ENCODE peak calls at places on chromosome 13, in nine cellular contexts. B is transverse colon, K is breast epithelium, G is prostate gland, Z is spleen, P is Panc1, Q is stomach, J is suprapubic skin, D is SK-N-SH. O is an unnamed sample.

GRCh38 chr13:85536706-85537105 is 262.5 kb downstream of the SLITRK6 start:
- DNase-seq in B (no peak), K (no peak), G (no peak), Z (no peak), P (peak), Q (no peak), J (no peak), D (no peak), O (no peak)

GRCh38 chr13:74819549-74819948 is 662.4 kb downstream of the TBC1D4 start:
- DNase-seq in B (no peak), K (no peak), G (no peak), Z (no peak), P (no peak), Q (no peak), J (no peak), D (no peak), O (no peak)

GRCh38 chr13:94254737-94255136 is 224.7 kb downstream of the DCT start:
- DNase-seq in B (no peak), K (no peak), G (no peak), Z (no peak), P (no peak), Q (no peak), J (no peak), D (no peak), O (no peak)

GRCh38 chr13:22427783-22428182 is 753.0 kb upstream of the SGCG start:
- DNase-seq in B (no peak), K (no peak), G (no peak), Z (no peak), P (no peak), Q (no peak), J (no peak), D (no peak), O (no peak)

GRCh38 chr13:30874561-30874960 is 31.5 kb upstream of the MEDAG start:
- DNase-seq in B (no peak), K (no peak), G (no peak), Z (no peak), P (no peak), Q (no peak), J (no peak), D (no peak), O (no peak)

GRCh38 chr13:38223093-38223492 is 126.6 kb upstream of the UFM1 start:
- DNase-seq in B (no peak), K (no peak), G (no peak), Z (no peak), P (no peak), Q (no peak), J (no peak), D (no peak), O (peak)

GRCh38 chr13:39051157-39051556 is 12.9 kb downstream of the NHLRC3 start:
- DNase-seq in B (no peak), K (no peak), G (no peak), Z (no peak), P (no peak), Q (no peak), J (no peak), D (peak), O (peak)

GRCh38 chr13:27522847-27523246 is 72.5 kb upstream of the MTIF3 start:
- DNase-seq in B (no peak), K (no peak), G (no peak), Z (no peak), P (no peak), Q (no peak), J (no peak), D (no peak), O (no peak)

GRCh38 chr13:101417043-101417406 is 717 bp upstream of the NALCN start:
- DNase-seq in B (no peak), K (no peak), G (no peak), Z (no peak), P (no peak), Q (no peak), J (no peak), D (peak), O (no peak)

GRCh38 chr13:112696001-112696868 is 6.4 kb downstream of the ATP11A start:
- DNase-seq in B (no peak), K (no peak), G (no peak), Z (peak), P (no peak), Q (peak), J (no peak), D (no peak), O (no peak)

GRCh38 chr13:88887045-88887662 is 1216.0 kb downstream of the SLITRK5 start:
- DNase-seq in B (no peak), K (no peak), G (no peak), Z (peak), P (no peak), Q (no peak), J (no peak), D (no peak), O (peak)

GRCh38 chr13:35957174-35957867 is 173.9 kb downstream of the DCLK1 start:
- DNase-seq in B (no peak), K (no peak), G (no peak), Z (no peak), P (no peak), Q (no peak), J (no peak), D (no peak), O (no peak)

GRCh38 chr13:20161951-20162300 is 1.1 kb upstream of the GJA3 start:
- DNase-seq in B (no peak), K (no peak), G (no peak), Z (no peak), P (no peak), Q (no peak), J (no peak), D (no peak), O (no peak)

GRCh38 chr13:110653271-110653670 is 37.9 kb downstream of the NAXD start:
- DNase-seq in B (no peak), K (no peak), G (no peak), Z (peak), P (no peak), Q (no peak), J (no peak), D (no peak), O (no peak)

GRCh38 chr13:98143601-98144500 is 957 bp downstream of the FARP1 start:
- DNase-seq in B (peak), K (no peak), G (peak), Z (peak), P (no peak), Q (no peak), J (no peak), D (peak), O (peak)

GRCh38 chr13:95185851-95186250 is 115.4 kb downstream of the ABCC4 start:
- DNase-seq in B (no peak), K (no peak), G (no peak), Z (no peak), P (no peak), Q (no peak), J (no peak), D (no peak), O (no peak)

GRCh38 chr13:63731896-63732295 is 2316.2 kb upstream of the PCDH20 start:
- DNase-seq in B (no peak), K (no peak), G (no peak), Z (no peak), P (no peak), Q (peak), J (no peak), D (no peak), O (no peak)

GRCh38 chr13:100131863-100132574 is 43.1 kb downstream of the PCCA start:
- DNase-seq in B (no peak), K (no peak), G (no peak), Z (no peak), P (peak), Q (no peak), J (no peak), D (peak), O (no peak)

GRCh38 chr13:23575632-23576031 is 5.4 kb downstream of the TNFRSF19 start:
- DNase-seq in B (no peak), K (no peak), G (no peak), Z (no peak), P (no peak), Q (no peak), J (no peak), D (no peak), O (no peak)

GRCh38 chr13:25806304-25806974 is 245.4 kb downstream of the SHISA2 start:
- DNase-seq in B (no peak), K (no peak), G (no peak), Z (no peak), P (no peak), Q (no peak), J (no peak), D (no peak), O (no peak)

GRCh38 chr13:102878491-102878890 is 32.7 kb downstream of the ERCC5 start:
- DNase-seq in B (no peak), K (no peak), G (no peak), Z (no peak), P (no peak), Q (no peak), J (no peak), D (no peak), O (peak)

GRCh38 chr13:75180805-75181455 is 301.0 kb downstream of the TBC1D4 start:
- DNase-seq in B (no peak), K (no peak), G (no peak), Z (no peak), P (no peak), Q (no peak), J (no peak), D (no peak), O (no peak)

GRCh38 chr13:96503481-96503880 is 413.6 kb downstream of the HS6ST3 start:
- DNase-seq in B (no peak), K (no peak), G (no peak), Z (no peak), P (no peak), Q (no peak), J (no peak), D (no peak), O (no peak)

GRCh38 chr13:28637714-28638355 is 21.1 kb upstream of the POMP start:
- DNase-seq in B (no peak), K (no peak), G (no peak), Z (no peak), P (no peak), Q (no peak), J (no peak), D (no peak), O (peak)

GRCh38 chr13:67964091-67964490 is 734.0 kb upstream of the PCDH9 start:
- DNase-seq in B (no peak), K (no peak), G (no peak), Z (no peak), P (no peak), Q (no peak), J (no peak), D (no peak), O (no peak)

GRCh38 chr13:71661921-71662320 is 205.1 kb downstream of the DACH1 start:
- DNase-seq in B (no peak), K (no peak), G (no peak), Z (no peak), P (no peak), Q (no peak), J (no peak), D (no peak), O (no peak)

GRCh38 chr13:108897955-108898354 is 268.5 kb downstream of the MYO16 start:
- DNase-seq in B (no peak), K (no peak), G (no peak), Z (no peak), P (no peak), Q (no peak), J (no peak), D (no peak), O (no peak)

GRCh38 chr13:35470671-35471465 is 5.6 kb downstream of the MAB21L1 start:
- DNase-seq in B (peak), K (no peak), G (no peak), Z (peak), P (no peak), Q (no peak), J (peak), D (peak), O (peak)

GRCh38 chr13:100439247-100439955 is 149.2 kb downstream of the GGACT start:
- DNase-seq in B (no peak), K (no peak), G (no peak), Z (no peak), P (no peak), Q (no peak), J (no peak), D (no peak), O (peak)

GRCh38 chr13:18953139-18953930 is 228.3 kb downstream of the TUBA3C start:
- DNase-seq in B (no peak), K (no peak), G (no peak), Z (no peak), P (no peak), Q (no peak), J (no peak), D (no peak), O (no peak)

GRCh38 chr13:54733639-54734038 is 1705.0 kb downstream of the OLFM4 start:
- DNase-seq in B (no peak), K (no peak), G (no peak), Z (no peak), P (no peak), Q (no peak), J (no peak), D (no peak), O (peak)

GRCh38 chr13:37375071-37375470 is 223.5 kb downstream of the POSTN start:
- DNase-seq in B (no peak), K (no peak), G (no peak), Z (no peak), P (no peak), Q (no peak), J (no peak), D (no peak), O (no peak)

GRCh38 chr13:94192576-94192975 is 286.9 kb downstream of the DCT start:
- DNase-seq in B (peak), K (no peak), G (peak), Z (no peak), P (no peak), Q (no peak), J (no peak), D (no peak), O (peak)

GRCh38 chr13:33383724-33384577 is 98.4 kb upstream of the STARD13 start:
- DNase-seq in B (no peak), K (no peak), G (no peak), Z (no peak), P (no peak), Q (no peak), J (no peak), D (no peak), O (no peak)

GRCh38 chr13:109945206-109945960 is 159.0 kb upstream of the IRS2 start:
- DNase-seq in B (no peak), K (no peak), G (no peak), Z (no peak), P (no peak), Q (no peak), J (no peak), D (no peak), O (no peak)

GRCh38 chr13:80276371-80277289 is 64.3 kb downstream of the SPRY2 start:
- DNase-seq in B (no peak), K (no peak), G (no peak), Z (no peak), P (no peak), Q (no peak), J (no peak), D (no peak), O (peak)
- TF ChIP-seq POLR2AphosphoS5 in B (no peak), K (no peak), G (no peak), Z (no peak), P (no peak), Q (no peak), J (no peak), D (no peak), O (no peak)

DNA sequence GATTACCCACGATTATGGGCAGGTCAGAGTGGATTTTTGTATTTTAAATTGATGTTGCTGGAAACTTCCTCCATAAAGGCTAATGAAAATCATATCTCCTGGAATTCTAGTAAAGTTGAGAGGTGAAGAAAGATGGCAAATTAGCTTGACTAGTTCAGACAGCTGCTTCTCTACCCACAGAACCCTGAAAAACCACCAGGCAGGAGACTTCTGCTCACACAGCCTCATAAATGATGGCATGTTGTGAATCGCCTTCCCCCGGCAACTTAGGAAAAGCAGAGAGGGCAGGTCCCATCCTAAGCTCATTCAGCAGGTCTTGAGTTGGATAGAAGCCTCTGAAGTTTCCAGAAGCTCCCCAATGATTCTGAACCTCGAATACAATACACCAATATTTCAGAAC is 87.6 kb upstream of the SLC7A1 start:
- DNase-seq in B (no peak), K (no peak), G (no peak), Z (no peak), P (no peak), Q (no peak), J (no peak), D (no peak), O (no peak)
- TF ChIP-seq POLR2AphosphoS5 in B (no peak), K (no peak), G (no peak), Z (no peak), P (no peak), Q (no peak), J (no peak), D (no peak), O (no peak)

DNA sequence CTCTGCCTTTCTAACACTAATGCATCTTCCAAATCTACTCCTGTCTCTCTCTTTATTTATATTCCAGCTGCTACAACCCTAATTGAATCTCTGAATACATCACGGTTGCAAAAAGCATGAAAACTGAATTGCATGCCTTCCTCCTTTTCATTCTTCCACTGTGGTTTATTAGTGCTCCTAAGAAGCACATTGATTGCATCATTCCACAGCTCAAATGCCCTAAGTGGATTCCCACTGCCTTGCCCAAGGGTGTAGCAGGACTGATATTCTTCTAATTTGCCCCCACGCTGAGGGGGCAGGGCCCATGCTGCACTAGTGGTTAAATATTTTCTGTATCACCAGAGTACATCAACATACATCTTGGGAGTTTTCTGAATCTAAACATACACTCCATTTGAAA is 640.8 kb downstream of the EFNB2 start:
- DNase-seq in B (no peak), K (no peak), G (no peak), Z (no peak), P (no peak), Q (no peak), J (no peak), D (no peak), O (no peak)
- TF ChIP-seq POLR2AphosphoS5 in B (no peak), K (no peak), G (no peak), Z (no peak), P (no peak), Q (no peak), J (no peak), D (no peak), O (no peak)

DNA sequence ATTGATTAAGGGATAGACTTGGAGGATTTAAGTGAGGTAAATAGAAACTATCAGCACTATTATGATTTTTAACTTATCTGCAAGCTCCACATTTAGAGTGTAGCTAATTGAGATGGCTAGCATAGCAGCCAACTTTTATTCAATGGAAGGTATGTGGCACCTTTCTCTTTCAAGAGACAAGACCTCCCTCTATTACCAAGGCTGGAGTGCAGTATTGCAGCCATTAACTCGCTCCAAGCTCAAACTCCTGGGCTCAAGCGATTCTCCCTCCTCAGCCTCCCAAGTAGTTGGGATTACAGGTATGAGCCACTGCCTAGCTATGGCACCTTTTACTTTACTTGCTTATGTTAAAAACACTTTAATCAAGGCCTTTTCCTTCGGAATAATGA is 8.2 kb downstream of the TPT1 start:
- DNase-seq in B (no peak), K (no peak), G (no peak), Z (no peak), P (no peak), Q (no peak), J (no peak), D (no peak), O (peak)
- TF ChIP-seq POLR2AphosphoS5 in B (no peak), K (no peak), G (no peak), Z (no peak), P (no peak), Q (no peak), J (no peak), D (no peak), O (peak)

DNA sequence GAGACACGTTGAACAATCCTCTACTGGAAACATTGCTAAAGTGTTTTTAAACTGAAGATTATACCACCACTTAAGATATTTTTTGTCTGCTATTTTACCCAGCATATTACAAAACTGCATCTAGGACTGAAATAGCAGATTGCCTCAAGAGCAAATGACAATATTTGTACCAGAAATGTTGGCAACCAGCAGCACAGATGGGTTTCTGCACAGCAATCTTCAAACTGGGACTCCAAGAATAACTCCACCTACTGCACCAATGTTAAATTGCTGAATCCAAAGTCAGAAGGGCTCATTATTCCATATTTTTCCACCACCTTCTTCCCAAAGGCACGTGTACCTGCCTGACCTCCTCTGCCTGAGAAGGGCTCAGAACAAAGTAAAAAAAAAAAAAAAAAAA is 79.6 kb downstream of the FOXO1 start:
- DNase-seq in B (no peak), K (no peak), G (no peak), Z (no peak), P (no peak), Q (no peak), J (no peak), D (no peak), O (no peak)
- TF ChIP-seq POLR2AphosphoS5 in B (no peak), K (no peak), G (no peak), Z (no peak), P (no peak), Q (no peak), J (no peak), D (no peak), O (no peak)

GRCh38 chr13:43127103-43127817 is 103.9 kb downstream of the DNAJC15 start:
- DNase-seq in B (no peak), K (no peak), G (no peak), Z (no peak), P (no peak), Q (no peak), J (no peak), D (no peak), O (peak)
- TF ChIP-seq POLR2AphosphoS5 in B (no peak), K (no peak), G (no peak), Z (no peak), P (no peak), Q (no peak), J (no peak), D (no peak), O (no peak)

DNA sequence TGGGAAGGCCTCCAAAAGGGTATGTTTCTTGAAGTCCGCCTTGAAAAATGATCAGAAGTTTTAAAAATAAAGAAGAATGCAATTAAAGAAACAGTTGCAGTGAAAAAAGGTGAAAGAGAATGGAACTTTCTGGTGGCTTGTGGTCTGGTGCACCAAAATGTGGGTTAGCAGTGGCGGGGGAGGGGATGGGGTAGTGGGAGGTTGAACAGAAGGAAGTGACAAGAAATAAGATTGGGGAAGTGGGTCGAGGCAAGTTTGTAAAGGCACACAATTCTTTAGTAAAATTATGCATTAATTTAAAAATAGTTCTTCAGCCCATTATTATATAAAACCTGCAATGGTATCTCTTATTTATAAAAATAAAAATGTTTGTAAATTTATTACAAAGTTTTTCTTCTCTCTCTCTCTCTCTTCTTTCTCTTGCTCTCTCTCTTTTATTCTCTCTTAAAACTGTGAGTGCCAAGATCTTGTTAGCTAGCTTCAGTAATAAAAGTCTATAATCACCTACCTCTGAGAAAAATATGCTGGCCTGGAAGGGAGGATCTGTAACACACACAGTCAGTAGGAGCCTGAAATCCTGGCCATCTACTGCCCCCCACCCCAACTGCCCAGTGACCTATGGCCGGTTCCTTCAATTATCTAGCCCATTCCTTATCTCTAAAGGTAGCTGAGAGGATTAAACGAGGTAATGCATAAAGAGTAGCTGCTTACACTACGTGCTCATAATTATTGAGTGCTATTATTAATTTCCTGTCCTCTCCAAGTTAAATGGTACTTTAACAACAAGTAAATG is 2.2 kb downstream of the LCP1 start:
- DNase-seq in B (peak), K (no peak), G (no peak), Z (peak), P (no peak), Q (peak), J (no peak), D (no peak), O (no peak)
- TF ChIP-seq POLR2AphosphoS5 in B (no peak), K (no peak), G (no peak), Z (no peak), P (no peak), Q (no peak), J (no peak), D (no peak), O (no peak)